ENCODE peak calls at places on chromosomes 1 and 21, in four cellular contexts. X is activated naive CD4-positive, alpha-beta T cell; Y is activated CD8-positive, alpha-beta memory T cell treated with anti-CD3 and anti-CD28 coated beads, Interleukin-2, amount 50 U/mL, for 48 hours; P is activated T-cell treated with anti-CD3 and anti-CD28 coated beads, Interleukin-2, amount 50 U/mL, for 48 hours. K is an unnamed sample.

GRCh38 chr1:151990856-151991198 is 2.8 kb downstream of the S100A10 start:
- DNase-seq in X (no peak), Y (no peak), P (no peak), K (no peak)

GRCh38 chr1:184827600-184828368 is 73.1 kb upstream of the EDEM3 start:
- DNase-seq in X (no peak), Y (no peak), P (no peak), K (no peak)

GRCh38 chr1:59399642-59400041 is 102.7 kb downstream of the FGGY start:
- DNase-seq in X (no peak), Y (no peak), P (no peak), K (no peak)

GRCh38 chr1:55826413-55827080 is 611.4 kb upstream of the USP24 start:
- DNase-seq in X (no peak), Y (no peak), P (no peak), K (no peak)

GRCh38 chr1:188089461-188089860 is 1260.7 kb downstream of the PLA2G4A start:
- DNase-seq in X (no peak), Y (no peak), P (no peak), K (no peak)

GRCh38 chr1:21261551-21262281 is 28.5 kb downstream of the ECE1 start:
- DNase-seq in X (no peak), Y (no peak), P (peak), K (no peak)

GRCh38 chr1:41618066-41618825 is 133.8 kb upstream of the EDN2 start:
- DNase-seq in X (no peak), Y (no peak), P (no peak), K (peak)

GRCh38 chr1:89609781-89610456 is 23.0 kb upstream of the LRRC8C start:
- DNase-seq in X (no peak), Y (peak), P (peak), K (no peak)

GRCh38 chr1:222697858-222698257 is 14.4 kb downstream of the AIDA start:
- DNase-seq in X (no peak), Y (no peak), P (no peak), K (no peak)

GRCh38 chr21:41381731-41382130 is 19.9 kb downstream of the MX2 start:
- DNase-seq in X (no peak), Y (no peak), P (no peak), K (no peak)

GRCh38 chr1:40038693-40039092 is 1.8 kb upstream of the CAP1 start:
- DNase-seq in X (no peak), Y (no peak), P (no peak), K (no peak)

GRCh38 chr1:170063109-170063826 is 11.2 kb downstream of the KIFAP3 start:
- DNase-seq in X (no peak), Y (no peak), P (no peak), K (no peak)

GRCh38 chr1:192703283-192704206 is 67.6 kb downstream of the RGS13 start:
- DNase-seq in X (no peak), Y (no peak), P (no peak), K (no peak)

GRCh38 chr1:197924516-197925123 is 7.4 kb downstream of the LHX9 start:
- DNase-seq in X (no peak), Y (no peak), P (no peak), K (no peak)

GRCh38 chr1:15760520-15761211 is 2.1 kb downstream of the FBLIM1 start:
- DNase-seq in X (no peak), Y (no peak), P (no peak), K (no peak)

GRCh38 chr1:153990468-153991150 is at the start of gene RPS27:
- DNase-seq in X (peak), Y (peak), P (peak), K (peak)

GRCh38 chr1:114015075-114015474 is 35.8 kb downstream of the OLFML3 start:
- DNase-seq in X (no peak), Y (no peak), P (no peak), K (no peak)

GRCh38 chr1:44251989-44252625 is 38.8 kb downstream of the DMAP1 start:
- DNase-seq in X (no peak), Y (no peak), P (no peak), K (no peak)

GRCh38 chr1:43304287-43304615 is 3.5 kb downstream of the TIE1 start:
- DNase-seq in X (no peak), Y (no peak), P (no peak), K (no peak)

GRCh38 chr1:116722016-116722838 is 32.0 kb upstream of the CD2 start:
- DNase-seq in X (no peak), Y (no peak), P (no peak), K (no peak)

GRCh38 chr1:186948542-186948941 is 119.8 kb downstream of the PLA2G4A start:
- DNase-seq in X (no peak), Y (no peak), P (no peak), K (no peak)

GRCh38 chr21:36297938-36298572 is 21.9 kb upstream of the MORC3 start:
- DNase-seq in X (peak), Y (peak), P (peak), K (no peak)

GRCh38 chr1:211726467-211726866 is 51.0 kb upstream of the NEK2 start:
- DNase-seq in X (no peak), Y (no peak), P (no peak), K (no peak)

GRCh38 chr1:53413175-53414001 is 45.8 kb upstream of the DMRTB1 start:
- DNase-seq in X (peak), Y (peak), P (peak), K (no peak)

GRCh38 chr1:171841931-171842723 is 829 bp downstream of the DNM3 start:
- DNase-seq in X (no peak), Y (no peak), P (peak), K (peak)

GRCh38 chr1:92858564-92859399 is 26.9 kb downstream of the RPL5 start:
- DNase-seq in X (no peak), Y (no peak), P (peak), K (no peak)

GRCh38 chr21:29613021-29613420 is 314.3 kb downstream of the BACH1 start:
- DNase-seq in X (no peak), Y (no peak), P (no peak), K (no peak)

GRCh38 chr1:201585901-201586300 is 47.0 kb downstream of the NAV1 start:
- DNase-seq in X (no peak), Y (no peak), P (no peak), K (no peak)

GRCh38 chr1:235979716-235980338 is 85.1 kb downstream of the NID1 start:
- DNase-seq in X (no peak), Y (no peak), P (no peak), K (no peak)

GRCh38 chr1:150535511-150536281 is 13.5 kb upstream of the ADAMTSL4 start:
- DNase-seq in X (no peak), Y (no peak), P (no peak), K (no peak)

GRCh38 chr21:45308211-45309068 is 20.7 kb upstream of the POFUT2 start:
- DNase-seq in X (no peak), Y (no peak), P (no peak), K (no peak)

K was measured in type B pancreatic cell.